ENCODE peak calls at places on chromosome 2, in ten cellular contexts. U, B, C, I, N, T, J, V, P and S are unnamed samples.

GRCh38 chr2:66547887-66548286 is 113.0 kb downstream of the MEIS1 start:
- DNase-seq in I (no peak), V (peak), C (no peak), P (no peak), J (no peak), N (no peak), T (no peak), U (no peak), B (no peak), S (no peak)

GRCh38 chr2:122236152-122236892 is 480.9 kb downstream of the TSN start:
- DNase-seq in J (no peak), V (no peak), T (no peak), U (no peak), I (no peak), C (peak), B (no peak), N (no peak), P (peak), S (peak)

GRCh38 chr2:181752301-181752700 is 72.0 kb upstream of the NEUROD1 start:
- DNase-seq in T (no peak), N (no peak), U (no peak), V (no peak), I (no peak), P (no peak), C (no peak), J (no peak), B (no peak), S (peak)

GRCh38 chr2:84832772-84833461 is 48.0 kb downstream of the TRABD2A start:
- DNase-seq in P (peak), B (no peak), C (no peak), V (no peak), U (peak), T (no peak), I (peak), J (no peak), N (no peak), S (peak)

GRCh38 chr2:86290596-86291327 is 46.7 kb downstream of the REEP1 start:
- DNase-seq in U (no peak), J (no peak), B (no peak), C (no peak), P (no peak), I (no peak), N (peak), T (no peak), V (no peak), S (no peak)

GRCh38 chr2:180406687-180407086 is 399.6 kb upstream of the CWC22 start:
- DNase-seq in P (no peak), N (no peak), T (no peak), C (no peak), B (no peak), I (no peak), V (no peak), U (no peak), J (no peak), S (no peak)

GRCh38 chr2:54081574-54081973 is 33.8 kb upstream of the ACYP2 start:
- DNase-seq in N (no peak), J (no peak), U (peak), V (peak), T (no peak), I (no peak), C (no peak), B (no peak), P (no peak), S (peak)

GRCh38 chr2:28406276-28407096 is 13.8 kb downstream of the FOSL2 start:
- DNase-seq in C (peak), N (no peak), U (no peak), V (no peak), I (peak), P (peak), T (no peak), B (peak), J (peak), S (peak)

GRCh38 chr2:55165567-55165966 is 66.5 kb downstream of the CLHC1 start:
- DNase-seq in P (peak), C (peak), I (no peak), B (no peak), V (no peak), U (no peak), T (no peak), J (no peak), N (peak), S (peak)

GRCh38 chr2:210546424-210547223 is 9.8 kb upstream of the CPS1 start:
- DNase-seq in V (no peak), J (no peak), P (no peak), I (peak), C (no peak), N (peak), U (no peak), T (no peak), B (no peak), S (no peak)

GRCh38 chr2:178522950-178523595 is 42.8 kb downstream of the PLEKHA3 start:
- DNase-seq in I (peak), C (peak), B (peak), N (peak), V (peak), P (peak), T (peak), U (peak), J (peak), S (peak)

GRCh38 chr2:45255568-45255967 is 246.3 kb upstream of the SIX2 start:
- DNase-seq in J (no peak), T (no peak), U (no peak), B (no peak), C (no peak), I (no peak), N (no peak), V (no peak), P (no peak), S (no peak)

GRCh38 chr2:240573516-240574385 is 5.5 kb downstream of the RNPEPL1 start:
- DNase-seq in N (no peak), V (no peak), U (no peak), T (no peak), J (no peak), B (no peak), C (no peak), I (peak), P (no peak), S (no peak)

GRCh38 chr2:218748795-218749429 is 33.0 kb upstream of the CYP27A1 start:
- DNase-seq in T (no peak), N (no peak), B (no peak), P (no peak), J (no peak), C (no peak), V (no peak), U (no peak), I (no peak), S (no peak)

GRCh38 chr2:29923110-29923721 is 1.8 kb upstream of the ALK start:
- DNase-seq in V (peak), B (peak), N (peak), T (no peak), I (peak), P (peak), U (peak), C (peak), J (peak), S (peak)